ENCODE peak calls at places on chromosomes 7 and 10, in five cellular contexts. One of them, this sample, is unnamed.
A peak's percentile ranks its signal among the peaks of the same experiment; 100 is the strongest.

GRCh38 chr10:50635286-50635685 is 11.5 kb upstream of the SGMS1 start:
- DNase-seq in CD8-positive, alpha-beta memory T cell: no peak
- DNase-seq in fibroblast of pulmonary artery: peak; percentile 76
- DNase-seq in GM12892: no peak
- DNase-seq in left cardiac atrium: no peak
- DNase-seq in this sample: peak; percentile 96

GRCh38 chr7:121366852-121367431 is 29.2 kb downstream of the FAM3C start:
- DNase-seq in CD8-positive, alpha-beta memory T cell: peak; percentile 43
- DNase-seq in fibroblast of pulmonary artery: peak; percentile 73
- DNase-seq in GM12892: no peak
- DNase-seq in left cardiac atrium: no peak
- DNase-seq in this sample: peak; percentile 65

GRCh38 chr7:103765891-103766290 is 223.6 kb downstream of the RELN start:
- DNase-seq in CD8-positive, alpha-beta memory T cell: no peak
- DNase-seq in fibroblast of pulmonary artery: no peak
- DNase-seq in GM12892: no peak
- DNase-seq in left cardiac atrium: no peak
- DNase-seq in this sample: no peak

GRCh38 chr10:73480158-73480557 is 15.7 kb downstream of the PPP3CB start:
- DNase-seq in CD8-positive, alpha-beta memory T cell: no peak
- DNase-seq in fibroblast of pulmonary artery: peak; percentile 41
- DNase-seq in GM12892: no peak
- DNase-seq in left cardiac atrium: no peak
- DNase-seq in this sample: peak; percentile 69

GRCh38 chr7:45919231-45919825 is 1.7 kb downstream of the IGFBP3 start:
- DNase-seq in CD8-positive, alpha-beta memory T cell: no peak
- DNase-seq in fibroblast of pulmonary artery: no peak
- DNase-seq in GM12892: no peak
- DNase-seq in left cardiac atrium: no peak
- DNase-seq in this sample: no peak

GRCh38 chr10:18140957-18141888 is 999 bp downstream of the CACNB2 start:
- DNase-seq in CD8-positive, alpha-beta memory T cell: no peak
- DNase-seq in fibroblast of pulmonary artery: no peak
- DNase-seq in GM12892: no peak
- DNase-seq in left cardiac atrium: peak; percentile 30
- DNase-seq in this sample: no peak

GRCh38 chr10:6713716-6714115 is 133.6 kb upstream of the PRKCQ start:
- DNase-seq in CD8-positive, alpha-beta memory T cell: peak; percentile 3
- DNase-seq in fibroblast of pulmonary artery: no peak
- DNase-seq in GM12892: no peak
- DNase-seq in left cardiac atrium: no peak
- DNase-seq in this sample: no peak

GRCh38 chr10:73768881-73769280 is 13.0 kb upstream of the CHCHD1 start:
- DNase-seq in CD8-positive, alpha-beta memory T cell: peak; percentile 39
- DNase-seq in fibroblast of pulmonary artery: no peak
- DNase-seq in GM12892: no peak
- DNase-seq in left cardiac atrium: no peak
- DNase-seq in this sample: no peak

GRCh38 chr10:132669208-132669861 is 116.6 kb downstream of the NKX6-2 start:
- DNase-seq in CD8-positive, alpha-beta memory T cell: no peak
- DNase-seq in fibroblast of pulmonary artery: no peak
- DNase-seq in GM12892: no peak
- DNase-seq in left cardiac atrium: no peak
- DNase-seq in this sample: no peak

GRCh38 chr7:13016036-13016581 is 328.7 kb downstream of the ARL4A start:
- DNase-seq in CD8-positive, alpha-beta memory T cell: no peak
- DNase-seq in fibroblast of pulmonary artery: no peak
- DNase-seq in GM12892: no peak
- DNase-seq in left cardiac atrium: no peak
- DNase-seq in this sample: no peak

GRCh38 chr7:644381-645305 is 81.9 kb upstream of the DNAAF5 start:
- DNase-seq in CD8-positive, alpha-beta memory T cell: no peak
- DNase-seq in fibroblast of pulmonary artery: no peak
- DNase-seq in GM12892: no peak
- DNase-seq in left cardiac atrium: peak; percentile 31
- DNase-seq in this sample: no peak

GRCh38 chr10:80529604-80530003 is 8.1 kb upstream of the SH2D4B start:
- DNase-seq in CD8-positive, alpha-beta memory T cell: peak; percentile 37
- DNase-seq in fibroblast of pulmonary artery: no peak
- DNase-seq in GM12892: no peak
- DNase-seq in left cardiac atrium: no peak
- DNase-seq in this sample: no peak

GRCh38 chr7:130486114-130486962 is 5.5 kb upstream of the MEST start:
- DNase-seq in CD8-positive, alpha-beta memory T cell: peak; percentile 45
- DNase-seq in fibroblast of pulmonary artery: no peak
- DNase-seq in GM12892: peak; percentile 41
- DNase-seq in left cardiac atrium: peak; percentile 66
- DNase-seq in this sample: no peak

GRCh38 chr10:17026686-17027485 is 102.7 kb downstream of the CUBN start:
- DNase-seq in CD8-positive, alpha-beta memory T cell: peak; percentile 79
- DNase-seq in fibroblast of pulmonary artery: peak; percentile 59
- DNase-seq in GM12892: no peak
- DNase-seq in left cardiac atrium: no peak
- DNase-seq in this sample: peak; percentile 46

GRCh38 chr7:142859829-142860228 is 5.0 kb downstream of the EPHB6 start:
- DNase-seq in CD8-positive, alpha-beta memory T cell: no peak
- DNase-seq in fibroblast of pulmonary artery: peak; percentile 66
- DNase-seq in GM12892: no peak
- DNase-seq in left cardiac atrium: peak; percentile 58
- DNase-seq in this sample: peak; percentile 56

GRCh38 chr7:1520574-1521234 is 9.8 kb upstream of the MAFK start:
- DNase-seq in CD8-positive, alpha-beta memory T cell: no peak
- DNase-seq in fibroblast of pulmonary artery: peak; percentile 91
- DNase-seq in GM12892: no peak
- DNase-seq in left cardiac atrium: no peak
- DNase-seq in this sample: peak; percentile 97

GRCh38 chr10:5588080-5588453 is 63.3 kb downstream of the CALML3 start:
- DNase-seq in CD8-positive, alpha-beta memory T cell: no peak
- DNase-seq in fibroblast of pulmonary artery: no peak
- DNase-seq in GM12892: no peak
- DNase-seq in left cardiac atrium: no peak
- DNase-seq in this sample: no peak

GRCh38 chr7:91609525-91609924 is 271.0 kb downstream of the MTERF1 start:
- DNase-seq in CD8-positive, alpha-beta memory T cell: no peak
- DNase-seq in fibroblast of pulmonary artery: no peak
- DNase-seq in GM12892: no peak
- DNase-seq in left cardiac atrium: no peak
- DNase-seq in this sample: peak; percentile 22

This sample was measured in astrocyte of the spinal cord.